ENCODE peak calls at places on chromosomes 12 and 14, in seven cellular contexts. N, G, S, K, C, A and J are unnamed samples.

GRCh38 chr12:54352891-54353874 is 11.1 kb downstream of the GPR84 start:
- DNase-seq in N (peak; percentile 72), G (peak; percentile 71), S (no peak), K (no peak), C (peak; percentile 81), A (peak; percentile 62), J (no peak)

GRCh38 chr12:15863258-15863835 is 18.8 kb upstream of the STRAP start:
- DNase-seq in N (peak; percentile 29), G (no peak), S (no peak), K (no peak), C (peak; percentile 31), A (no peak), J (no peak)

GRCh38 chr12:6375269-6376078 is at the start of gene SCNN1A:
- DNase-seq in N (no peak), G (no peak), S (no peak), K (peak; percentile 90), C (peak; percentile 41), A (peak; percentile 58), J (no peak)

GRCh38 chr12:69274861-69275260 is 35.5 kb downstream of the CPSF6 start:
- DNase-seq in N (peak; percentile 48), G (peak; percentile 63), S (no peak), K (no peak), C (no peak), A (no peak), J (no peak)

GRCh38 chr14:70856851-70857498 is 47.7 kb upstream of the MAP3K9 start:
- DNase-seq in N (peak; percentile 96), G (peak; percentile 73), S (no peak), K (no peak), C (no peak), A (no peak), J (no peak)

GRCh38 chr14:90664911-90665695 is 151.1 kb downstream of the TTC7B start:
- DNase-seq in N (peak; percentile 15), G (peak; percentile 45), S (no peak), K (no peak), C (no peak), A (no peak), J (no peak)

GRCh38 chr12:26121841-26122680 is 2.8 kb downstream of the BHLHE41 start:
- DNase-seq in N (peak; percentile 34), G (no peak), S (no peak), K (peak; percentile 92), C (peak; percentile 74), A (peak; percentile 33), J (no peak)

GRCh38 chr12:24177889-24178288 is 228.4 kb upstream of the SOX5 start:
- DNase-seq in N (no peak), G (no peak), S (no peak), K (no peak), C (no peak), A (no peak), J (no peak)

GRCh38 chr12:93591137-93591868 is 18.8 kb downstream of the SOCS2 start:
- DNase-seq in N (peak; percentile 87), G (peak; percentile 90), S (peak; percentile 8), K (peak; percentile 90), C (peak; percentile 36), A (peak; percentile 41), J (peak; percentile 17)

GRCh38 chr12:92912052-92912451 is 17.0 kb downstream of the EEA1 start:
- DNase-seq in N (peak; percentile 32), G (peak; percentile 17), S (no peak), K (no peak), C (no peak), A (no peak), J (no peak)

GRCh38 chr14:20412876-20413784 is at the start of gene TEP1:
- DNase-seq in N (peak; percentile 79), G (peak; percentile 80), S (peak; percentile 70), K (peak; percentile 96), C (peak; percentile 87), A (peak; percentile 82), J (peak; percentile 40)

GRCh38 chr12:29241821-29242591 is 92.9 kb downstream of the FAR2 start:
- DNase-seq in N (peak; percentile 80), G (peak; percentile 90), S (no peak), K (no peak), C (peak; percentile 40), A (no peak), J (no peak)

GRCh38 chr14:23465261-23465660 is 4.2 kb upstream of the NGDN start:
- DNase-seq in N (no peak), G (no peak), S (no peak), K (no peak), C (no peak), A (no peak), J (no peak)

GRCh38 chr12:62581288-62582064 is 114.8 kb downstream of the MON2 start:
- DNase-seq in N (peak; percentile 73), G (peak; percentile 79), S (no peak), K (no peak), C (peak; percentile 51), A (no peak), J (no peak)

GRCh38 chr14:23644195-23644918 is 8.2 kb downstream of the DHRS2 start:
- DNase-seq in N (no peak), G (no peak), S (no peak), K (no peak), C (no peak), A (no peak), J (no peak)

GRCh38 chr12:19970116-19970515 is 398.2 kb upstream of the PDE3A start:
- DNase-seq in N (peak; percentile 61), G (peak; percentile 68), S (no peak), K (no peak), C (no peak), A (no peak), J (no peak)

GRCh38 chr12:120079352-120080042 is 37.1 kb downstream of the RAB35 start:
- DNase-seq in N (no peak), G (no peak), S (no peak), K (no peak), C (no peak), A (no peak), J (no peak)

GRCh38 chr12:57369202-57369601 is 61.6 kb downstream of the R3HDM2 start:
- DNase-seq in N (no peak), G (no peak), S (no peak), K (no peak), C (no peak), A (no peak), J (no peak)

GRCh38 chr14:100846309-100846859 is 20.5 kb downstream of the MEG3 start:
- DNase-seq in N (no peak), G (no peak), S (no peak), K (no peak), C (no peak), A (no peak), J (no peak)

GRCh38 chr14:68687746-68688145 is 105.1 kb downstream of the ZFP36L1 start:
- DNase-seq in N (peak; percentile 92), G (peak; percentile 69), S (no peak), K (no peak), C (no peak), A (no peak), J (no peak)

GRCh38 chr14:89941830-89942377 is 12.6 kb downstream of the EFCAB11 start:
- DNase-seq in N (no peak), G (no peak), S (no peak), K (no peak), C (no peak), A (no peak), J (no peak)

DNA sequence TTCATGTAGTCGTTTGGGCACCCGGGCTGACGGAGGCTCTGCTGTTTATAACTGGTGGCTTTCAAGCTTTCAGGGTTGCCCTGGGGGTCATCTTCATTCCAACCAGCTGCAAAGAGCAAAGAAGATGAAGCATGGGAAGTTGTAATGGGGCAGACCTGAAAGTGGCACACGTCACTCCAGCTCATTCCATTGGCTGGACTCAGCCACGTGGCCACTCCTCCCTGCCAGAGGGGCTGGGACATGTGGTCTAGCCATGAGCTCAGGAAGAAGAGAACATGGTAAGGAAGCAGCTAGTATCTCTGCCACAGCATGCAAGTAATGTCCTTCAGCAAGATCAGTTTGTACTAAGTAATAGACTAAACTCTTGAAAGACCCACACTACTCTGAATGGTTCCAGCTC is 51.7 kb upstream of the FERMT2 start:
- DNase-seq in N (peak; percentile 19), G (no peak), S (no peak), K (no peak), C (no peak), A (no peak), J (no peak)
- H3K36me3 ChIP-seq in N (no peaks in the 10 kb centered on the region), G (no peaks in the 10 kb centered on the region), S (no peaks in the 10 kb centered on the region), K (no peaks in the 10 kb centered on the region), C (no peaks in the 10 kb centered on the region), A (no peaks in the 10 kb centered on the region), J (no peaks in the 10 kb centered on the region)

DNA sequence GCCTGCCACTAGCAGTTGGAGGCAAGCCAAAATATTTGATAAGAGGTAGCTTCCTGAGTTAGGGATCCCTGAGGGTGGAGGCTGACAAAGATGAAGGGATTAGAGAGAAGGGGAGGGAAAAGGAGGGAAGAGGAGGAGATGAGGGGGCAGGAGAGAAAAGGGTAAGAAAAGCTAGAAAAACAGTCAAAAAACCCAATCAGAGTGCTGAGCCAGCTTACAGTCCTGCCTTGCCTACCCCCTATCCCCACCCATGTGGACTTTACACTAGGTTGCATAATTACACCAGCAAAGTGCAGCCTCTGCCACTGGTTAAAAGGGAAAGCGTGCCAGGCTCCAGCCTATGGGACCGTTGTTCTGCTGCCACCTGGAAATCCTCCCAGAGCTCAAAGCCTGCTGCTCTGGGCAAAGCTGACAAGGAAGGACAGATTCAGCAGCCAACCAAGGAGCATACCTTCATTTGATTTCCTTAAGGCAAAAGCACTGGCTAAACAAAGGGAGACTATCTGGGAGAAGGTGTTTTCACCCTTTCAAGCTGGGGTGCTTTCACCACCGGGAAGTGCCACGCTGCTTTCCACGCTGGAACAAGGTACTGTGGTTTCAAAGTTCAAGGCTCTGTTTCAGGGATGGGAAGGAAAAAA is 3.9 kb upstream of the NUMB start:
- DNase-seq in N (peak; percentile 43), G (peak; percentile 76), S (no peak), K (no peak), C (peak; percentile 19), A (peak; percentile 28), J (no peak)
- H3K4me1 ChIP-seq in N (peaks cover 23% of the 10 kb centered on the region), G (peaks cover 33% of the 10 kb centered on the region), S (peaks cover 6% of the 10 kb centered on the region), K (peaks cover 77% of the 10 kb centered on the region), C (peaks cover 18% of the 10 kb centered on the region), A (peaks cover 13% of the 10 kb centered on the region), J (peaks cover 78% of the 10 kb centered on the region)

GRCh38 chr14:61456720-61457119 is 135.3 kb downstream of the PRKCH start:
- DNase-seq in N (peak; percentile 73), G (peak; percentile 77), S (peak; percentile 77), K (no peak), C (peak; percentile 85), A (peak; percentile 65), J (no peak)
- H3K36me3 ChIP-seq in N (no peaks in the 10 kb centered on the region), G (no peaks in the 10 kb centered on the region), S (peaks cover 55% of the 10 kb centered on the region), K (peaks cover 50% of the 10 kb centered on the region), C (no peaks in the 10 kb centered on the region), A (no peaks in the 10 kb centered on the region), J (peaks cover 89% of the 10 kb centered on the region)

GRCh38 chr12:27614866-27615265 is 81.4 kb upstream of the REP15 start:
- DNase-seq in N (no peak), G (no peak), S (no peak), K (no peak), C (no peak), A (no peak), J (no peak)

GRCh38 chr12:27616356-27617150 is 79.7 kb upstream of the REP15 start:
- DNase-seq in N (no peak), G (no peak), S (no peak), K (no peak), C (no peak), A (no peak), J (no peak)

GRCh38 chr12:27610380-27610779 is 85.9 kb upstream of the REP15 start:
- DNase-seq in N (peak; percentile 70), G (peak; percentile 83), S (no peak), K (no peak), C (no peak), A (no peak), J (no peak)

GRCh38 chr12:27615331-27615891 is 80.8 kb upstream of the REP15 start:
- DNase-seq in N (peak; percentile 56), G (no peak), S (no peak), K (no peak), C (no peak), A (no peak), J (no peak)

GRCh38 chr12:27614386-27614785 is 81.9 kb upstream of the REP15 start:
- DNase-seq in N (no peak), G (no peak), S (no peak), K (no peak), C (no peak), A (no peak), J (no peak)
- H3K4me1 ChIP-seq in N (peaks cover 10% of the 10 kb centered on the region), G (peaks cover 19% of the 10 kb centered on the region), S (no peaks in the 10 kb centered on the region), K (peaks cover 10% of the 10 kb centered on the region), C (peaks cover 5% of the 10 kb centered on the region), A (peaks cover 16% of the 10 kb centered on the region), J (peaks cover 24% of the 10 kb centered on the region)